ENCODE peak calls at places on chromosomes 6 and 20, in eight cellular contexts. One of them, this sample, is unnamed.

GRCh38 chr20:15628954-15629353 is 944.3 kb downstream of the KIF16B start:
- DNase-seq in psoas muscle: no peak
- DNase-seq in body of pancreas: no peak
- DNase-seq in choroid plexus epithelial cell: no peak
- DNase-seq in bronchial epithelial cell: no peak
- DNase-seq in fibroblast of lung: no peak
- DNase-seq in transverse colon: no peak
- DNase-seq in vagina: no peak
- DNase-seq in this sample: no peak

GRCh38 chr6:75065524-75065923 is 140.3 kb downstream of the COL12A1 start:
- DNase-seq in vagina: no peak
- DNase-seq in choroid plexus epithelial cell: peak
- DNase-seq in transverse colon: no peak
- DNase-seq in bronchial epithelial cell: no peak
- DNase-seq in psoas muscle: no peak
- DNase-seq in fibroblast of lung: peak
- DNase-seq in body of pancreas: no peak
- DNase-seq in this sample: peak

GRCh38 chr6:105326216-105326615 is 76.7 kb downstream of the PREP start:
- DNase-seq in fibroblast of lung: peak
- DNase-seq in choroid plexus epithelial cell: peak
- DNase-seq in vagina: no peak
- DNase-seq in psoas muscle: peak
- DNase-seq in body of pancreas: peak
- DNase-seq in transverse colon: peak
- DNase-seq in bronchial epithelial cell: no peak
- DNase-seq in this sample: peak

GRCh38 chr6:16704706-16705402 is 56.4 kb downstream of the ATXN1 start:
- DNase-seq in fibroblast of lung: peak
- DNase-seq in body of pancreas: no peak
- DNase-seq in psoas muscle: no peak
- DNase-seq in vagina: no peak
- DNase-seq in transverse colon: no peak
- DNase-seq in bronchial epithelial cell: peak
- DNase-seq in choroid plexus epithelial cell: peak
- DNase-seq in this sample: peak

GRCh38 chr6:165486183-165487137 is 176.6 kb downstream of the PDE10A start:
- DNase-seq in body of pancreas: no peak
- DNase-seq in bronchial epithelial cell: no peak
- DNase-seq in psoas muscle: no peak
- DNase-seq in vagina: no peak
- DNase-seq in fibroblast of lung: no peak
- DNase-seq in transverse colon: no peak
- DNase-seq in choroid plexus epithelial cell: peak
- DNase-seq in this sample: no peak

GRCh38 chr20:32763202-32763999 is 1.2 kb downstream of the DNMT3B start:
- DNase-seq in vagina: no peak
- DNase-seq in transverse colon: no peak
- DNase-seq in body of pancreas: peak
- DNase-seq in bronchial epithelial cell: no peak
- DNase-seq in fibroblast of lung: no peak
- DNase-seq in choroid plexus epithelial cell: no peak
- DNase-seq in psoas muscle: no peak
- DNase-seq in this sample: no peak

GRCh38 chr6:21022343-21023107 is 488.3 kb downstream of the CDKAL1 start:
- DNase-seq in bronchial epithelial cell: peak
- DNase-seq in transverse colon: no peak
- DNase-seq in vagina: no peak
- DNase-seq in body of pancreas: peak
- DNase-seq in fibroblast of lung: peak
- DNase-seq in choroid plexus epithelial cell: peak
- DNase-seq in psoas muscle: no peak
- DNase-seq in this sample: peak

GRCh38 chr6:2378891-2379652 is 133.7 kb upstream of the GMDS start:
- DNase-seq in psoas muscle: no peak
- DNase-seq in vagina: no peak
- DNase-seq in choroid plexus epithelial cell: peak
- DNase-seq in transverse colon: no peak
- DNase-seq in bronchial epithelial cell: peak
- DNase-seq in body of pancreas: no peak
- DNase-seq in fibroblast of lung: peak
- DNase-seq in this sample: peak

GRCh38 chr20:62356143-62356947 is 10.8 kb downstream of the LAMA5 start:
- DNase-seq in transverse colon: no peak
- DNase-seq in choroid plexus epithelial cell: no peak
- DNase-seq in psoas muscle: peak
- DNase-seq in bronchial epithelial cell: no peak
- DNase-seq in body of pancreas: peak
- DNase-seq in fibroblast of lung: peak
- DNase-seq in vagina: no peak
- DNase-seq in this sample: no peak

GRCh38 chr20:63819224-63819917 is 11.7 kb downstream of the ZBTB46 start:
- DNase-seq in body of pancreas: no peak
- DNase-seq in choroid plexus epithelial cell: peak
- DNase-seq in fibroblast of lung: peak
- DNase-seq in bronchial epithelial cell: no peak
- DNase-seq in transverse colon: peak
- DNase-seq in psoas muscle: no peak
- DNase-seq in vagina: no peak
- DNase-seq in this sample: peak

GRCh38 chr6:10402648-10403311 is 12.1 kb downstream of the TFAP2A start:
- DNase-seq in vagina: no peak
- DNase-seq in fibroblast of lung: no peak
- DNase-seq in transverse colon: no peak
- DNase-seq in psoas muscle: no peak
- DNase-seq in bronchial epithelial cell: peak
- DNase-seq in body of pancreas: no peak
- DNase-seq in choroid plexus epithelial cell: no peak
- DNase-seq in this sample: no peak

GRCh38 chr20:64217539-64217938 is 38.0 kb upstream of the PCMTD2 start:
- DNase-seq in psoas muscle: no peak
- DNase-seq in vagina: no peak
- DNase-seq in fibroblast of lung: no peak
- DNase-seq in transverse colon: no peak
- DNase-seq in bronchial epithelial cell: no peak
- DNase-seq in body of pancreas: no peak
- DNase-seq in choroid plexus epithelial cell: no peak
- DNase-seq in this sample: no peak

GRCh38 chr6:100062621-100063020 is 68.6 kb upstream of the MCHR2 start:
- DNase-seq in transverse colon: no peak
- DNase-seq in fibroblast of lung: no peak
- DNase-seq in psoas muscle: no peak
- DNase-seq in bronchial epithelial cell: no peak
- DNase-seq in vagina: no peak
- DNase-seq in body of pancreas: no peak
- DNase-seq in choroid plexus epithelial cell: no peak
- DNase-seq in this sample: no peak

GRCh38 chr6:134170844-134171243 is 118.4 kb upstream of the SLC2A12 start:
- DNase-seq in fibroblast of lung: peak
- DNase-seq in transverse colon: no peak
- DNase-seq in psoas muscle: peak
- DNase-seq in bronchial epithelial cell: no peak
- DNase-seq in vagina: peak
- DNase-seq in choroid plexus epithelial cell: peak
- DNase-seq in body of pancreas: no peak
- DNase-seq in this sample: peak

GRCh38 chr6:143549630-143550268 is 38.2 kb upstream of the FUCA2 start:
- DNase-seq in choroid plexus epithelial cell: no peak
- DNase-seq in bronchial epithelial cell: peak
- DNase-seq in body of pancreas: no peak
- DNase-seq in psoas muscle: no peak
- DNase-seq in fibroblast of lung: no peak
- DNase-seq in transverse colon: no peak
- DNase-seq in vagina: no peak
- DNase-seq in this sample: no peak

GRCh38 chr6:80608881-80609280 is 502.4 kb downstream of the BCKDHB start:
- DNase-seq in choroid plexus epithelial cell: peak
- DNase-seq in bronchial epithelial cell: peak
- DNase-seq in body of pancreas: no peak
- DNase-seq in vagina: no peak
- DNase-seq in fibroblast of lung: peak
- DNase-seq in transverse colon: no peak
- DNase-seq in psoas muscle: no peak
- DNase-seq in this sample: peak

GRCh38 chr6:44727651-44728630 is 340.4 kb downstream of the CDC5L start:
- DNase-seq in psoas muscle: no peak
- DNase-seq in bronchial epithelial cell: peak
- DNase-seq in body of pancreas: no peak
- DNase-seq in choroid plexus epithelial cell: no peak
- DNase-seq in fibroblast of lung: no peak
- DNase-seq in transverse colon: no peak
- DNase-seq in vagina: no peak
- DNase-seq in this sample: no peak

DNA sequence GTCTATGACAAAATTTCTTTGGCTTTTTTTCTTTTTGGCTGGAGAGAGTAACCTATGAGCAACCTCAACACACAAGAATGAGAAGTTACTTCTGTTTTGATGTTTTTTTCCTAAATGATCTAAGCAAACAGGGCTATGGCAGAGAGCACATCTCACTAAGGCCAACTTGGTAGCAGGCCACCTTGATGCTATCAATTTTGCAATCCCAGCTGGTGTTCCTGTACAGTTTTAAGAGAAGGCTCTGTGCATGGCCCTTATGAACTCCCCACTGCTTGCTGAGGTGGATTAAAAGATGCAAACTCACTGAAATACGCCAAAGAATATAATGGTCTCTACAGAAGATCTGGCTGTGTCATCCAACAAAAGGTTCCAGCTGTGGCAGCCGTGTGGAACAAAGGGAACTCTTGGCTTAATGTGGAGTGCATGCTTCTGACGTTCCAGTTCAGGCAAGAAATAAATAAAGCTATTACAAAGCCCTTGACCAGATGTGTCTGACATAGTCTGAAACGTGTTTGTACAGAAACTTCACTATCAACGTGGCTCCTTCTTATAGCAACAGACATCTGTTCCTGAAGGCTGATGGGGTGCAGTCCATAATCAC is 481.0 kb downstream of the BMP2 start:
- DNase-seq in fibroblast of lung: no peak
- DNase-seq in transverse colon: no peak
- DNase-seq in vagina: no peak
- DNase-seq in bronchial epithelial cell: no peak
- DNase-seq in body of pancreas: no peak
- DNase-seq in psoas muscle: no peak
- DNase-seq in choroid plexus epithelial cell: peak
- DNase-seq in this sample: peak
- TF ChIP-seq CTCF in fibroblast of lung: no peak
- TF ChIP-seq CTCF in transverse colon: no peak
- TF ChIP-seq CTCF in vagina: no peak
- TF ChIP-seq CTCF in bronchial epithelial cell: no peak
- TF ChIP-seq CTCF in body of pancreas: no peak
- TF ChIP-seq CTCF in psoas muscle: no peak
- TF ChIP-seq CTCF in choroid plexus epithelial cell: no peak
- TF ChIP-seq CTCF in this sample: no peak

GRCh38 chr6:31498748-31499147 is 803 bp downstream of the MICB start:
- DNase-seq in fibroblast of lung: peak
- DNase-seq in transverse colon: no peak
- DNase-seq in choroid plexus epithelial cell: no peak
- DNase-seq in psoas muscle: no peak
- DNase-seq in bronchial epithelial cell: no peak
- DNase-seq in body of pancreas: no peak
- DNase-seq in vagina: no peak
- DNase-seq in this sample: no peak
- H3K4me3 ChIP-seq in fibroblast of lung: peak
- H3K4me3 ChIP-seq in transverse colon: peak
- H3K4me3 ChIP-seq in choroid plexus epithelial cell: peak
- H3K4me3 ChIP-seq in psoas muscle: peak
- H3K4me3 ChIP-seq in bronchial epithelial cell: peak
- H3K4me3 ChIP-seq in body of pancreas: no peak
- H3K4me3 ChIP-seq in vagina: peak
- H3K4me3 ChIP-seq in this sample: peak

GRCh38 chr6:56193846-56194245 is 53.5 kb downstream of the COL21A1 start:
- DNase-seq in bronchial epithelial cell: peak
- DNase-seq in vagina: no peak
- DNase-seq in body of pancreas: no peak
- DNase-seq in choroid plexus epithelial cell: peak
- DNase-seq in fibroblast of lung: peak
- DNase-seq in transverse colon: no peak
- DNase-seq in psoas muscle: no peak
- DNase-seq in this sample: peak
- TF ChIP-seq CTCF in bronchial epithelial cell: no peak
- TF ChIP-seq CTCF in vagina: no peak
- TF ChIP-seq CTCF in body of pancreas: no peak
- TF ChIP-seq CTCF in choroid plexus epithelial cell: no peak
- TF ChIP-seq CTCF in fibroblast of lung: no peak
- TF ChIP-seq CTCF in transverse colon: no peak
- TF ChIP-seq CTCF in psoas muscle: no peak
- TF ChIP-seq CTCF in this sample: no peak

GRCh38 chr6:4280031-4280430 is 144.7 kb upstream of the ECI2 start:
- DNase-seq in vagina: no peak
- DNase-seq in psoas muscle: no peak
- DNase-seq in choroid plexus epithelial cell: no peak
- DNase-seq in transverse colon: no peak
- DNase-seq in fibroblast of lung: no peak
- DNase-seq in bronchial epithelial cell: no peak
- DNase-seq in body of pancreas: no peak
- DNase-seq in this sample: no peak

GRCh38 chr6:4280721-4281120 is 145.3 kb upstream of the ECI2 start:
- DNase-seq in choroid plexus epithelial cell: peak
- DNase-seq in psoas muscle: no peak
- DNase-seq in body of pancreas: no peak
- DNase-seq in fibroblast of lung: peak
- DNase-seq in bronchial epithelial cell: peak
- DNase-seq in vagina: no peak
- DNase-seq in transverse colon: no peak
- DNase-seq in this sample: peak

GRCh38 chr6:4282926-4283325 is 147.6 kb upstream of the ECI2 start:
- DNase-seq in bronchial epithelial cell: no peak
- DNase-seq in body of pancreas: no peak
- DNase-seq in psoas muscle: no peak
- DNase-seq in fibroblast of lung: no peak
- DNase-seq in vagina: no peak
- DNase-seq in choroid plexus epithelial cell: no peak
- DNase-seq in transverse colon: no peak
- DNase-seq in this sample: no peak

DNA sequence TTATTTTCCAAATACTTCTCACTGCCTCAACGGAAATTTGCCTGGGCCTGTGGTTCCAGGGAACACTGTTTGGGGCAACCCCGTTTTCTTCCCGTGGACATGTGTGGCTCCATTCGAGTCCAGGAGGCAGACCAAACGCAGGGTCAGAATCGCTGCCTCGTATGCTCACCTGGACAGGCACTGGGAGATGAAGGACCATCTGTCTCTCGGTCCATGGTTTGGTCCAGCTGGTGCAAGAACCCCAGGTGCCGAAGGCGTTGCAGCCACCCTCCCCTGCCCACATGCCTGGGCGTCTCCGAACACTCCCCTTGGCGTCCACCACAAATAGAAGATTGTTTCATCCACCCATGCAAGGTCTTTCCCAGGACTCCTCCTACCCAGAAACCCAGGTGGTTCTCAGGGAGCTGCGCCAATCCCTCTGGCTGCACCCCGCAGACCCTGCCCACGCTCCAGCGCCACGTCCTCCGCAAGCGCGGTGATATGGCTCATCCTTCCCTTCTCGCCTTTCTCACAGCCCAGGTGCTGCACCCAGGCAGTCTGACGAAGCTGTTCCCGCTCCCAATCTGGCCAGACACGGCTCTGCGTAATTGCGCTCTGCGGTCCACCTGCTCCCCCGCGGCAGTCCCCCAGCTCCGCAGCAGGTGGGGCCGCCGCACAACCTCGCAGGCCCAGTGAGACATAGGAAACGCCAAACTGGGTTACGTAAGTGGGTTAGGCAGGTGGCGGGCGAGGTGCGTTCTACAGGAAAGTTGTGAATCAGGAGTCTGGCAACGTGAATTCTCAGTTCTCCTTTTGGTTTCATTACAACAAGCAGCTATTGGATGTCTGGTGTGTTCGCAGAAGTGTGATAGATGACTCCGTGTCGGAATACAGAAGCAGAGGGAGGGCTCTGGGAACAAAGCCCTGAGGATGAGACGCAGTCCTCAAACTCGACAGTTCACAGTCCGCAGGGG is 146.2 kb upstream of the ECI2 start:
- DNase-seq in fibroblast of lung: peak
- DNase-seq in psoas muscle: peak
- DNase-seq in transverse colon: peak
- DNase-seq in choroid plexus epithelial cell: peak
- DNase-seq in vagina: no peak
- DNase-seq in body of pancreas: peak
- DNase-seq in bronchial epithelial cell: peak
- DNase-seq in this sample: peak
- H3K4me3 ChIP-seq in fibroblast of lung: no peak
- H3K4me3 ChIP-seq in psoas muscle: peak
- H3K4me3 ChIP-seq in transverse colon: peak
- H3K4me3 ChIP-seq in choroid plexus epithelial cell: peak
- H3K4me3 ChIP-seq in vagina: peak
- H3K4me3 ChIP-seq in body of pancreas: no peak
- H3K4me3 ChIP-seq in bronchial epithelial cell: peak
- H3K4me3 ChIP-seq in this sample: no peak